ENCODE peak calls at places on chromosomes 1 and 21, in four cellular contexts. X, D, J and B are unnamed samples.

GRCh38 chr1:236002572-236002971 is 62.3 kb downstream of the NID1 start:
- DNase-seq in X (no peak), D (no peak), J (no peak), B (no peak)

GRCh38 chr1:225454067-225454618 is 26.3 kb upstream of the LBR start:
- DNase-seq in X (no peak), D (no peak), J (peak), B (peak)

GRCh38 chr1:37234941-37235418 is 200.7 kb upstream of the GRIK3 start:
- DNase-seq in X (no peak), D (no peak), J (peak), B (no peak)

GRCh38 chr1:171441278-171441677 is 44.1 kb upstream of the PRRC2C start:
- DNase-seq in X (no peak), D (no peak), J (no peak), B (no peak)

GRCh38 chr1:19011832-19012231 is 55.4 kb upstream of the IFFO2 start:
- DNase-seq in X (no peak), D (no peak), J (no peak), B (peak)

GRCh38 chr1:171081220-171081993 is 9.3 kb upstream of the FMO3 start:
- DNase-seq in X (no peak), D (peak), J (no peak), B (peak)

GRCh38 chr1:2300004-2300771 is 72.1 kb downstream of the SKI start:
- DNase-seq in X (peak), D (no peak), J (no peak), B (no peak)

GRCh38 chr1:18100493-18101063 is 7.0 kb upstream of the IGSF21 start:
- DNase-seq in X (no peak), D (peak), J (no peak), B (peak)

GRCh38 chr1:119332626-119333025 is 36.0 kb upstream of the HAO2 start:
- DNase-seq in X (no peak), D (no peak), J (no peak), B (no peak)

GRCh38 chr1:39282537-39283216 is 78.2 kb downstream of the MACF1 start:
- DNase-seq in X (no peak), D (no peak), J (no peak), B (peak)

GRCh38 chr1:37845049-37845646 is 14.2 kb downstream of the MTF1 start:
- DNase-seq in X (no peak), D (no peak), J (no peak), B (no peak)

GRCh38 chr1:119647734-119648619 is at the start of gene ZNF697:
- DNase-seq in X (no peak), D (peak), J (peak), B (peak)

GRCh38 chr1:25568834-25569598 is 25.6 kb downstream of the LDLRAP1 start:
- DNase-seq in X (no peak), D (peak), J (no peak), B (peak)

GRCh38 chr1:226738421-226738994 is 574 bp downstream of the ITPKB start:
- DNase-seq in X (no peak), D (no peak), J (no peak), B (peak)

GRCh38 chr1:225987491-225988316 is 11.4 kb downstream of the SDE2 start:
- DNase-seq in X (no peak), D (no peak), J (no peak), B (peak)

GRCh38 chr1:12001249-12001917 is 17.9 kb upstream of the MIIP start:
- DNase-seq in X (no peak), D (no peak), J (no peak), B (peak)

GRCh38 chr1:39701092-39701460 is 9.8 kb upstream of the HPCAL4 start:
- DNase-seq in X (no peak), D (no peak), J (no peak), B (peak)

GRCh38 chr1:160465123-160465522 is 57.9 kb downstream of the SLAMF6 start:
- DNase-seq in X (no peak), D (no peak), J (no peak), B (no peak)

GRCh38 chr21:43313939-43314405 is 113.0 kb downstream of the SIK1 start:
- DNase-seq in X (no peak), D (no peak), J (no peak), B (no peak)

GRCh38 chr1:160124709-160125478 is 9.3 kb downstream of the ATP1A2 start:
- DNase-seq in X (no peak), D (no peak), J (no peak), B (no peak)